ENCODE peak calls at places on chromosome 7, in seven cellular contexts. I is activated T-helper 1 cell treated with anti-CD3 and anti-CD28 coated beads, Interleukin-12 subunit alpha, Interleukin-12 subunit beta, Interleukin-2, Interleukin-4 antibody, amounts not matched to agents 30 ng/mL and 10 ng/mL and 1 ng/mL, durations not matched to agents 14 hours and 24 hours and 36 hours; V is cerebellar cortex; R is GM12865; O is T follicular helper cell; D is activated CD4-positive, alpha-beta T cell treated with anti-CD3 and anti-CD28 coated beads, Interleukin-2, amount 50 U/mL, for 4 hours; A is NCI-H1092 treated with DMSO at 0.1 percent for 48 hours. Y is an unnamed sample.

GRCh38 chr7:100100420-100101015 is 679 bp downstream of the MCM7 start:
- DNase-seq in I (peak), V (peak), R (peak), O (peak), D (peak), A (peak), Y (peak)

GRCh38 chr7:127620406-127621233 is 2.7 kb upstream of the PAX4 start:
- DNase-seq in I (no peak), V (no peak), R (no peak), O (no peak), D (no peak), A (no peak), Y (no peak)

GRCh38 chr7:157017149-157017548 is 6.7 kb upstream of the MNX1 start:
- DNase-seq in I (no peak), V (no peak), R (no peak), O (no peak), D (no peak), A (no peak), Y (no peak)

GRCh38 chr7:126727930-126728331 is 524.8 kb downstream of the GRM8 start:
- DNase-seq in I (no peak), V (no peak), R (no peak), O (no peak), D (no peak), A (no peak), Y (no peak)

GRCh38 chr7:100132126-100132525 is 5.4 kb downstream of the MBLAC1 start:
- DNase-seq in I (no peak), V (no peak), R (no peak), O (no peak), D (no peak), A (peak), Y (no peak)

GRCh38 chr7:27191716-27192545 is 6.9 kb upstream of the HOXA11 start:
- DNase-seq in I (no peak), V (no peak), R (no peak), O (no peak), D (no peak), A (no peak), Y (no peak)

GRCh38 chr7:24898691-24899090 is 81.3 kb downstream of the OSBPL3 start:
- DNase-seq in I (no peak), V (no peak), R (peak), O (no peak), D (no peak), A (no peak), Y (no peak)

GRCh38 chr7:129434846-129435318 is 650 bp downstream of the STRIP2 start:
- DNase-seq in I (no peak), V (peak), R (peak), O (no peak), D (no peak), A (peak), Y (no peak)

GRCh38 chr7:132650498-132650897 is 74.2 kb upstream of the PLXNA4 start:
- DNase-seq in I (no peak), V (no peak), R (no peak), O (no peak), D (no peak), A (no peak), Y (no peak)

GRCh38 chr7:42964849-42965805 is 33.0 kb downstream of the MRPL32 start:
- DNase-seq in I (no peak), V (no peak), R (peak), O (no peak), D (no peak), A (no peak), Y (no peak)

GRCh38 chr7:18873674-18874341 is 243.6 kb downstream of the TWIST1 start:
- DNase-seq in I (no peak), V (no peak), R (no peak), O (no peak), D (no peak), A (no peak), Y (no peak)

GRCh38 chr7:80686576-80686975 is 48.1 kb downstream of the CD36 start:
- DNase-seq in I (no peak), V (no peak), R (no peak), O (no peak), D (no peak), A (no peak), Y (no peak)

GRCh38 chr7:70355591-70356323 is 757.5 kb downstream of the AUTS2 start:
- DNase-seq in I (no peak), V (no peak), R (no peak), O (no peak), D (no peak), A (peak), Y (no peak)

GRCh38 chr7:147509052-147509480 is 1081.5 kb upstream of the C7orf33 start:
- DNase-seq in I (no peak), V (no peak), R (no peak), O (no peak), D (no peak), A (no peak), Y (no peak)

GRCh38 chr7:25663877-25664276 is 435.6 kb upstream of the NPVF start:
- DNase-seq in I (no peak), V (no peak), R (no peak), O (no peak), D (no peak), A (no peak), Y (no peak)

GRCh38 chr7:20219446-20220292 is 2.5 kb upstream of the MACC1 start:
- DNase-seq in I (no peak), V (no peak), R (peak), O (no peak), D (no peak), A (peak), Y (no peak)

GRCh38 chr7:50771120-50772002 is 11.3 kb downstream of the GRB10 start:
- DNase-seq in I (no peak), V (peak), R (no peak), O (no peak), D (no peak), A (no peak), Y (no peak)

GRCh38 chr7:116953727-116954442 is 584 bp downstream of the ST7 start:
- DNase-seq in I (no peak), V (peak), R (peak), O (no peak), D (peak), A (peak), Y (no peak)

GRCh38 chr7:29408841-29409243 is 154.8 kb upstream of the PRR15 start:
- DNase-seq in I (peak), V (peak), R (peak), O (peak), D (no peak), A (peak), Y (peak)

GRCh38 chr7:81161459-81162075 is 242.7 kb upstream of the SEMA3C start:
- DNase-seq in I (no peak), V (no peak), R (no peak), O (no peak), D (no peak), A (no peak), Y (no peak)

GRCh38 chr7:44348300-44348699 is 22.9 kb upstream of the CAMK2B start:
- DNase-seq in I (no peak), V (peak), R (peak), O (no peak), D (no peak), A (peak), Y (no peak)

GRCh38 chr7:12731214-12731656 is 43.8 kb downstream of the ARL4A start:
- DNase-seq in I (no peak), V (no peak), R (peak), O (no peak), D (no peak), A (no peak), Y (no peak)

GRCh38 chr7:97595439-97595838 is 136.4 kb upstream of the TAC1 start:
- DNase-seq in I (no peak), V (no peak), R (no peak), O (no peak), D (no peak), A (no peak), Y (no peak)

GRCh38 chr7:87416682-87417587 is 58.5 kb downstream of the ABCB4 start:
- DNase-seq in I (peak), V (peak), R (peak), O (peak), D (peak), A (peak), Y (peak)

GRCh38 chr7:7054252-7054830 is 128.0 kb upstream of the C1GALT1 start:
- DNase-seq in I (no peak), V (no peak), R (no peak), O (no peak), D (no peak), A (no peak), Y (no peak)

GRCh38 chr7:39465055-39465929 is 100.9 kb upstream of the YAE1 start:
- DNase-seq in I (peak), V (peak), R (peak), O (peak), D (peak), A (peak), Y (peak)

GRCh38 chr7:12490941-12491340 is 79.6 kb upstream of the SCIN start:
- DNase-seq in I (no peak), V (no peak), R (no peak), O (no peak), D (no peak), A (no peak), Y (no peak)

GRCh38 chr7:74625446-74625845 is 32.1 kb upstream of the GTF2I start:
- DNase-seq in I (no peak), V (peak), R (no peak), O (no peak), D (no peak), A (no peak), Y (no peak)

GRCh38 chr7:132359746-132360145 is 216.5 kb downstream of the PLXNA4 start:
- DNase-seq in I (no peak), V (no peak), R (no peak), O (no peak), D (no peak), A (no peak), Y (no peak)

GRCh38 chr7:139029353-139029752 is 6.5 kb downstream of the ZC3HAV1L start:
- DNase-seq in I (no peak), V (no peak), R (no peak), O (no peak), D (no peak), A (no peak), Y (no peak)

GRCh38 chr7:78197447-78197846 is 398.9 kb downstream of the PHTF2 start:
- DNase-seq in I (no peak), V (no peak), R (no peak), O (no peak), D (no peak), A (no peak), Y (no peak)

GRCh38 chr7:117137868-117138267 is 184.6 kb downstream of the ST7 start:
- DNase-seq in I (no peak), V (no peak), R (no peak), O (no peak), D (no peak), A (no peak), Y (no peak)

GRCh38 chr7:154640266-154640865 is 362.6 kb downstream of the PAXIP1 start:
- DNase-seq in I (no peak), V (peak), R (no peak), O (no peak), D (no peak), A (peak), Y (no peak)

GRCh38 chr7:52502281-52502680 is 533.2 kb upstream of the POM121L12 start:
- DNase-seq in I (no peak), V (no peak), R (no peak), O (no peak), D (no peak), A (no peak), Y (no peak)

GRCh38 chr7:137109966-137110930 is 233.3 kb downstream of the PTN start:
- DNase-seq in I (no peak), V (no peak), R (no peak), O (no peak), D (no peak), A (no peak), Y (no peak)